ENCODE peak calls at places on chromosomes 3 and 15, in nine cellular contexts. Q is adrenal gland, F is A549, S is upper lobe of left lung, G is body of pancreas, E is H1, R is IMR-90, B is spleen, U is suprapubic skin. Y is an unnamed sample.

GRCh38 chr15:89971592-89971997 is 29.5 kb upstream of the ZNF710 start:
- DNase-seq in Q (peak; percentile 79), G (peak; percentile 77), U (no peak), S (peak; percentile 38), E (peak; percentile 90), B (no peak), F (peak; percentile 87), R (peak; percentile 52), Y (peak; percentile 45)

GRCh38 chr3:173109143-173109542 is 31.9 kb downstream of the SPATA16 start:
- DNase-seq in F (no peak), B (no peak), E (no peak), R (no peak), G (no peak), Q (no peak), S (no peak), U (no peak), Y (no peak)

GRCh38 chr3:178512627-178513026 is 23.6 kb upstream of the KCNMB2 start:
- DNase-seq in R (no peak), E (no peak), F (no peak), S (no peak), B (no peak), Q (no peak), G (no peak), U (no peak), Y (no peak)

GRCh38 chr3:105837143-105837740 is 31.6 kb downstream of the CBLB start:
- DNase-seq in R (no peak), F (no peak), Q (no peak), U (no peak), B (no peak), G (no peak), S (no peak), E (no peak), Y (no peak)

GRCh38 chr15:74345051-74345450 is 22.4 kb downstream of the CYP11A1 start:
- DNase-seq in E (no peak), U (no peak), Q (no peak), R (peak; percentile 44), S (no peak), B (peak; percentile 52), G (no peak), F (no peak), Y (no peak)

GRCh38 chr3:49098429-49098828 is 4.6 kb upstream of the QRICH1 start:
- DNase-seq in R (peak; percentile 34), B (no peak), G (peak; percentile 36), F (no peak), Q (peak; percentile 91), S (no peak), U (no peak), E (no peak), Y (no peak)

GRCh38 chr15:78727561-78727960 is 83.7 kb downstream of the ADAMTS7 start:
- DNase-seq in B (no peak), E (no peak), Q (no peak), G (no peak), S (no peak), U (no peak), F (peak; percentile 34), R (no peak), Y (no peak)

GRCh38 chr3:78857494-78858111 is 910.2 kb downstream of the ROBO1 start:
- DNase-seq in G (no peak), F (no peak), B (no peak), E (no peak), U (no peak), R (no peak), Q (no peak), S (no peak), Y (no peak)

GRCh38 chr15:97627634-97628033 is 332.9 kb upstream of the ARRDC4 start:
- DNase-seq in S (no peak), F (no peak), U (no peak), G (no peak), R (no peak), E (no peak), B (no peak), Q (no peak), Y (no peak)

GRCh38 chr3:120090422-120090821 is 3.8 kb downstream of the GSK3B start:
- DNase-seq in Q (no peak), G (no peak), S (no peak), R (no peak), U (no peak), F (no peak), E (no peak), B (no peak), Y (no peak)

GRCh38 chr3:42713747-42714146 is 11.1 kb upstream of the HHATL start:
- DNase-seq in G (no peak), Q (no peak), F (no peak), U (no peak), B (no peak), E (peak; percentile 10), R (no peak), S (no peak), Y (peak; percentile 7)

GRCh38 chr3:20482350-20482749 is 296.3 kb upstream of the SGO1 start:
- DNase-seq in G (no peak), Q (no peak), B (no peak), E (no peak), R (no peak), F (no peak), S (peak; percentile 11), U (no peak), Y (no peak)

DNA sequence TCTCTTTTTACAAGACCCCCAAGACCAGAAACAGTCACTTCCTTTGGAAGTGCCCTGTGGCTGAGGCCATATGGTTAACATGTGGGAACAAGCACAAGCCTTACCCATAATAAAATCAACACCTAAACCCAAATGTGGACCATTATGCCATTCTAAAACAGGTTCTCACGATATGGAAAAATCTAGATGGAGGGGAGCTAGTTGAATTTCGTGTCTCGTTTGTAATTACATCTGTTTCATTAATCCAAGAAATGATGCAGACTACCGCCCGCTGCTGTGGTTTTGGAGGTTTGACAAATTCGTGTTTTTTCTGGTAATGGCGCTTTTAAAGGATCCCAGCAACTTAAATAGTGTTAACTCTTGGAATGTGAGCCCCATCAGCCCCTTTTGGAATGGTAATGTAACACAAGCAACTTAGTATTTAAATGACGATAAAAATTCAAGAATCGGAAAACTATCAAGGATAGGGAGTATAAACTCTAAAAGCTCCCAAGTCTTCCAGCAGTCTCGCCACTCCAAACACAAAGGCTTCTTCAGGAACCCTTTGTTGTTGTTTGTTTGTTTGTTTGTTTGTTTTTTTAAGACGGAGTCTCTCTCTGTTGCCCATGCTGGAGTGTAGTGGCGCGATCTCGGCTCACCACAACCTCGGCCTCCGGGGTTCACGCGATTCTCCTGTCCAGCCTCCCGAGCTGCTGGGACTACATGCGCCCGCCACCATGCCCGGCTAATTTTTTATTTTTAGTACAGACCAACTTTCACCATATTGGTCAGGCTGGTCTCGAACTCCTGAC is 1.1 kb downstream of the CNBP start:
- DNase-seq in U (no peak), F (no peak), Q (no peak), S (no peak), R (peak; percentile 50), B (peak; percentile 77), G (no peak), E (no peak), Y (no peak)
- TF ChIP-seq POLR2A in U (no peak), F (no peak), Q (peak; percentile 17), S (no peak), R (peak; percentile 33), B (no peak), G (no peak), E (peak; percentile 62), Y (no peak)

GRCh38 chr3:194203482-194204035 is 67.6 kb downstream of the HES1 start:
- DNase-seq in U (no peak), E (peak; percentile 47), G (no peak), F (no peak), B (no peak), S (no peak), R (no peak), Q (no peak), Y (no peak)

GRCh38 chr3:194206375-194206774 is 70.4 kb downstream of the HES1 start:
- DNase-seq in R (peak; percentile 2), U (no peak), G (peak; percentile 58), F (no peak), E (no peak), B (no peak), Q (peak; percentile 88), S (peak; percentile 62), Y (no peak)

GRCh38 chr3:194204036-194204792 is 68.3 kb downstream of the HES1 start:
- DNase-seq in U (no peak), Q (no peak), R (no peak), E (peak; percentile 65), G (peak; percentile 26), B (no peak), F (peak; percentile 33), S (peak; percentile 87), Y (no peak)

GRCh38 chr3:194205675-194206133 is 69.8 kb downstream of the HES1 start:
- DNase-seq in U (no peak), F (no peak), Q (no peak), E (peak; percentile 63), G (peak; percentile 31), B (no peak), R (no peak), S (no peak), Y (no peak)

DNA sequence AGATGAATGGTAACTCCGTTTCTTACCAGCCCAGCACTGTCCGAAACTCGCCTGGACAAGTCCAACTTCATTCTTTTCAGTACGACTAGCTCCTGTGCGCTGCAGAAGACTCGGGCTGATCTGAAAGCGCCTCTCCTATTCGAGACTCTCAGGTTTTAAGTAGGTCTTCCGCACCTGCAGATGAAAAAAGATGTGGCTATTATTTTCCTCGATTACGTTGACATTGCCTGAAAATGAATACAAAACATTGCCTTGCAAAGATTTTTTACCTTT is 68.8 kb downstream of the HES1 start:
- DNase-seq in S (no peak), R (no peak), B (no peak), G (no peak), F (no peak), U (no peak), E (no peak), Q (no peak), Y (no peak)
- TF ChIP-seq CTCF in S (no peak), R (no peak), B (no peak), G (no peak), F (no peak), U (no peak), E (no peak), Q (no peak), Y (no peak)

GRCh38 chr3:126355777-126356372 is 1.3 kb downstream of the KLF15 start:
- DNase-seq in R (peak; percentile 52), G (peak; percentile 99), B (peak; percentile 90), S (peak; percentile 97), Q (peak; percentile 99), F (no peak), E (peak; percentile 87), U (peak; percentile 99), Y (peak; percentile 91)
- H3K4me1 ChIP-seq in R (peaks cover 3% of the 10 kb centered on the region), G (peaks cover 60% of the 10 kb centered on the region), B (peaks cover 37% of the 10 kb centered on the region), S (peaks cover 62% of the 10 kb centered on the region), Q (peaks cover 5% of the 10 kb centered on the region), F (no peaks in the 10 kb centered on the region), E (peaks cover 2% of the 10 kb centered on the region), U (peaks cover 26% of the 10 kb centered on the region), Y (no peaks in the 10 kb centered on the region)

DNA sequence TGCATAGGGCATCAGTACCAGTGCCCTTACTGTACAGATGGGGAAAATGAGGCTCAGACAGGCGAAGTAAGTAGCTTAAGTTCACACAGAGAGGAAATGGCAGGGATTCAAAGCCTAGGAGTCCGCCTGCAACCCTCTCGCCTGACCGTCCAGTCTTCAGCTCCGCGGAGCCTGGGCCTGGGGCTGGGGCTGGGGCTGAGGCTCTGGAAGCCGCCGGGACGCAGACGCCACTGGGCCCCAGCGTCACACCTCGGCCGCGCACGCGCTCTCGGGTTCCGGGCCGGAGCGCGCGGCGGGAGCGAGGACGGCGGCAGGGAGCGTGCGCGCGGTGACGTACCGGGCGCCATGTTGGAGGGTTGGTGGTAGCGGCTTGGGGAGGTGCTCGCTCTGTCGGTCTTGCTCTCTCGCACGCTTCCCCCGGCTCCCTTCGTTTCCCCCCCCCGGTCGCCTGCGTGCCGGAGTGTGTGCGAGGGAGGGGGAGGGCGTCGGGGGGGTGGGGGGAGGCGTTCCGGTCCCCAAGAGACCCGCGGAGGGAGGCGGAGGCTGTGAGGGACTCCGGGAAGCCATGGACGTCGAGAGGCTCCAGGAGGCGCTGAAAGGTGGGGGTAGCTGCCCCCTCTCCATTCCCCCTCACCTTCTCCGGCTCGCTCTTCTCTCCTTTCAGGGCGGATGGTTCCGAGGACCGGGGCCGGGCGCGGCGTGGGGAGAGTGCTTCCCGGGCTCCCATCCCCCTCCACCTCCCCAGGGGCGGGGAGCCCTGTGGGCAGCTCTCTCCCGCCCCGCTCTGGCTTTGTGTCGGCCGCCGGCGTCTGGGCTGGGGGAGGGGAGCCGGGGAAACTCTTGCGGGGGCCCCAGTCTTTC is at the start of gene PPP4R2:
- DNase-seq in R (peak; percentile 88), S (peak; percentile 98), E (peak; percentile 94), G (peak; percentile 87), Q (peak; percentile 90), B (peak; percentile 98), U (peak; percentile 89), F (peak; percentile 72), Y (peak; percentile 93)
- TF ChIP-seq POLR2A in R (peak; percentile 84), S (peak; percentile 93), E (peak; percentile 98), G (peak; percentile 70), Q (peak; percentile 89), B (no peak), U (peak; percentile 88), F (peak; percentile 91), Y (peak; percentile 60)